ENCODE peak calls at places on chromosomes 16 and 17, in five cellular contexts. G is psoas muscle, L is breast epithelium, Z is OCI-LY7, F is thoracic aorta. W is an unnamed sample. For H3K9me3, the result is how much of the 10 kb centered on the place peaks cover.

GRCh38 chr16:54931041-54931756 is 534 bp downstream of the IRX5 start:
- DNase-seq in G (peak), L (no peak), Z (no peak), F (no peak), W (no peak)

GRCh38 chr17:46782250-46782953 is 36.1 kb downstream of the WNT3 start:
- DNase-seq in G (no peak), L (no peak), Z (peak), F (no peak), W (no peak)

GRCh38 chr17:65588194-65588808 is 26.9 kb upstream of the AXIN2 start:
- DNase-seq in G (no peak), L (no peak), Z (peak), F (no peak), W (no peak)

GRCh38 chr17:76536511-76537287 is 810 bp downstream of the CYGB start:
- DNase-seq in G (no peak), L (no peak), Z (no peak), F (no peak), W (no peak)

GRCh38 chr16:80570106-80570478 is 29.3 kb downstream of the DYNLRB2 start:
- DNase-seq in G (no peak), L (no peak), Z (no peak), F (no peak), W (no peak)

GRCh38 chr16:89922884-89923639 is at the start of gene TUBB3:
- DNase-seq in G (peak), L (no peak), Z (peak), F (no peak), W (no peak)

GRCh38 chr17:75155191-75155601 is 884 bp upstream of the JPT1 start:
- DNase-seq in G (no peak), L (no peak), Z (no peak), F (no peak), W (no peak)

GRCh38 chr16:4618645-4619418 is 4.1 kb upstream of the UBALD1 start:
- DNase-seq in G (no peak), L (no peak), Z (no peak), F (no peak), W (no peak)

GRCh38 chr17:50240876-50241275 is 33.4 kb upstream of the TMEM92 start:
- DNase-seq in G (no peak), L (no peak), Z (no peak), F (no peak), W (no peak)

GRCh38 chr17:9817086-9817485 is 4.8 kb downstream of the GSG1L2 start:
- DNase-seq in G (no peak), L (no peak), Z (no peak), F (no peak), W (no peak)

GRCh38 chr16:63617047-63617989 is 1504.5 kb downstream of the CDH11 start:
- DNase-seq in G (no peak), L (no peak), Z (no peak), F (no peak), W (no peak)

GRCh38 chr17:39462644-39463375 is 1.5 kb downstream of the CDK12 start:
- DNase-seq in G (no peak), L (no peak), Z (peak), F (no peak), W (no peak)

GRCh38 chr16:3020604-3021448 is 658 bp downstream of the TNFRSF12A start:
- DNase-seq in G (peak), L (peak), Z (peak), F (peak), W (peak)

GRCh38 chr16:52549011-52549692 is 2.2 kb upstream of the TOX3 start:
- DNase-seq in G (no peak), L (no peak), Z (no peak), F (no peak), W (no peak)

GRCh38 chr17:28986714-28987367 is 19.0 kb downstream of the SEZ6 start:
- DNase-seq in G (no peak), L (no peak), Z (no peak), F (no peak), W (no peak)

GRCh38 chr17:49836111-49837030 is 11.5 kb downstream of the TAC4 start:
- DNase-seq in G (no peak), L (no peak), Z (no peak), F (peak), W (no peak)

GRCh38 chr17:18995220-18995619 is 9.3 kb downstream of the FAM83G start:
- DNase-seq in G (no peak), L (no peak), Z (no peak), F (no peak), W (no peak)
- TF ChIP-seq CTCF in G (no peak), L (no peak), Z (no peak), F (no peak), W (no peak)

GRCh38 chr16:74666425-74667214 is at the start of gene RFWD3:
- DNase-seq in G (peak), L (peak), Z (peak), F (peak), W (peak)

GRCh38 chr16:74666010-74666421 is 661 bp downstream of the RFWD3 start:
- DNase-seq in G (no peak), L (no peak), Z (no peak), F (no peak), W (no peak)

DNA sequence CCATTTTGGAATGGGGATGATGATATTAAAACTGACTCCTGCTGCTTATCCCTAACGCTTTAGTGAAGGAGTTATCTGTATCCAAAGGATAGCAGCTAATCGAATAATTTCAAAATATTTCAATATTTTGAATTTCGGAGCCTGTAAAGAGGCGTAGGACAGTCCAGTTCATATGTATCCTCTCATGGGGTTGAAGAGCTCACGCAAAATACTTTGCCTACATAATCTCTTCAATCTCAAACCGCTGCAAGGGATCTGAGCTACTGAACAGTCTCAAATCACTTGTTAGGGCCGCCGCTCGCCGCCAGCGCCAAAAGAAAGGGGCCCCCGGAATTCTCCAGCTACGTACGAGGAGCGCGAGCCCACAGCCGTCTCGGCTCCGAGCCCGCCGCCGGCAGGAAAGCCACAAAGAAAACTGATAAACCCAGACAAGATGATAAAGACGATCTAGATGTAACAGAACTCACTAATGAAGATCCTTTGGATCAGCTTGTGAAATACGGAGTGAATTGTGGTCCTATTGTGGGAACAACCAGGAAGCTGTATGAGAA is 613 bp upstream of the RFWD3 start:
- DNase-seq in G (no peak), L (no peak), Z (peak), F (no peak), W (peak)
- H3K27ac ChIP-seq in G (peak), L (peak), Z (peak), F (no peak), W (no peak)

GRCh38 chr17:5179003-5179402 is 12.7 kb downstream of the ZNF594 start:
- DNase-seq in G (no peak), L (no peak), Z (no peak), F (no peak), W (no peak)

GRCh38 chr17:5183410-5183793 is 8.3 kb downstream of the ZNF594 start:
- DNase-seq in G (no peak), L (no peak), Z (no peak), F (no peak), W (no peak)

GRCh38 chr17:5182597-5183409 is 8.9 kb downstream of the ZNF594 start:
- DNase-seq in G (no peak), L (no peak), Z (no peak), F (no peak), W (no peak)

GRCh38 chr17:5181509-5182305 is 10.0 kb downstream of the ZNF594 start:
- DNase-seq in G (no peak), L (no peak), Z (no peak), F (no peak), W (no peak)

DNA sequence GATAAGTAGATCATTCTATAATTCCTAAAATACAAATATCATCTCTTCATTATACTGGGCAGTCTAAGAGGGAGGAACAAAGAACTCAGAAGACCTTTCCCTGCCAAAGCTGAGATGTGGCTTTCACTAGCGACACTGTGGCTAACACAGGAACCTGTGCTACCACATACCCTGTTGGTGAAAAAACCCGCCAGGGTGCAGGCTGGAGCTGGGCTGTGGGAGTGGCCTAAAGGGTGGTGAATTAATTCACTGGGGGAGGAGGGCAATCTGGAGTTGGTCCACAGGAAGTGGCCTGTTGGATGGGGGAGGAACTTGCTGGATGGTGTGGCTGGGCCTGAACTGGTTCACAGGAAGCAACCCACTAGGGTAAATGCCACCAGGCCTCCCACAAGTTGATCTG is 7.4 kb downstream of the ZNF594 start:
- DNase-seq in G (no peak), L (no peak), Z (no peak), F (no peak), W (no peak)
- H3K9me3 ChIP-seq in G (half or more), L (half or more), Z (half or more), F (half or more), W (half or more)

GRCh38 chr16:11406177-11406560 is 60.9 kb downstream of the RMI2 start:
- DNase-seq in G (no peak), L (no peak), Z (no peak), F (no peak), W (no peak)

GRCh38 chr16:11403920-11404319 is 58.7 kb downstream of the RMI2 start:
- DNase-seq in G (no peak), L (no peak), Z (no peak), F (no peak), W (no peak)

GRCh38 chr16:11404608-11405007 is 59.3 kb downstream of the RMI2 start:
- DNase-seq in G (no peak), L (no peak), Z (no peak), F (no peak), W (no peak)

GRCh38 chr16:11407047-11407982 is 62.1 kb downstream of the RMI2 start:
- DNase-seq in G (no peak), L (peak), Z (peak), F (peak), W (peak)

DNA sequence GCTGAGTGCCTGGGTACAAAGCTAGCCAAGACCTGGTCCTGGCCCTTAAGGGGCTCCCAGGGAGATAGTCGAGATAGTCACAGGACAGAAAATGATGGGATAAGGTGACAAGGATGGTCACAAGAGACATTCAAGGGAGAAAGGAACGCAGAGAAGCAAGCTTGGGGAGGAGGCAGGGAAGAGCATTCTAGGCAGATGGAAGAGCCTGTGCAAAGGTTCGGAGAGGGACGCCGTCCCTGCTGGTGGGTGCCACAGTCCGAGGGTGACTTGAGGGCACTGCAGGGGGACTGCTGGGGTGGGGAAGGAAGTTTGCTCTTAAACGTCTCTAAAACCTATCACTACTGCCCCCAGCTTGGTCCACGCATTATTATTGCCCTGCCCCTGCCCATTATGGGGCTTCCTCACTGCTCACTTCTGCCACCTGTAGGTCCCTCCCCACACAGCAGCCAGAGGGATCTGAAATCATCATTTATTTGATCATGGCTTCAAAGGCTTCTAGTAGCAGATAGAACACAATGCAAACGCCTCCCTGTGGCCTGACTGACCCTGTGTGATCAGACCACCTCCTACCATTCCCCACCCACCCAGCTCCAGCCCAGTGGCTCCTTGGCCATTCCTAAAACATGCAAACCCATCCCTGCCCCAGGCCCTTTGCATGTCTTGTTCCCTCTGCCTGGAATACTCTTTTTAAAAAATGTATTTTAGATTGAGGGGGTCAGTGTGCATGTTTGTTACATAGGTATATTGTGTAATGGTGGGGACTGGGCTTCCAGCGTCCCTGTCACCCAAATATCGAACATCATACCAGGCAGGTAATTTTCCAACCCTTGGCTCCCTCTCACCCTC is 60.3 kb downstream of the RMI2 start:
- DNase-seq in G (no peak), L (no peak), Z (peak), F (no peak), W (peak)
- TF ChIP-seq CTCF in G (peak), L (peak), Z (peak), F (peak), W (peak)

GRCh38 chr17:8324913-8325312 is 14.7 kb upstream of the ODF4 start:
- DNase-seq in G (no peak), L (no peak), Z (no peak), F (no peak), W (no peak)
- H3K27ac ChIP-seq in G (no peak), L (no peak), Z (no peak), F (no peak), W (no peak)

DNA sequence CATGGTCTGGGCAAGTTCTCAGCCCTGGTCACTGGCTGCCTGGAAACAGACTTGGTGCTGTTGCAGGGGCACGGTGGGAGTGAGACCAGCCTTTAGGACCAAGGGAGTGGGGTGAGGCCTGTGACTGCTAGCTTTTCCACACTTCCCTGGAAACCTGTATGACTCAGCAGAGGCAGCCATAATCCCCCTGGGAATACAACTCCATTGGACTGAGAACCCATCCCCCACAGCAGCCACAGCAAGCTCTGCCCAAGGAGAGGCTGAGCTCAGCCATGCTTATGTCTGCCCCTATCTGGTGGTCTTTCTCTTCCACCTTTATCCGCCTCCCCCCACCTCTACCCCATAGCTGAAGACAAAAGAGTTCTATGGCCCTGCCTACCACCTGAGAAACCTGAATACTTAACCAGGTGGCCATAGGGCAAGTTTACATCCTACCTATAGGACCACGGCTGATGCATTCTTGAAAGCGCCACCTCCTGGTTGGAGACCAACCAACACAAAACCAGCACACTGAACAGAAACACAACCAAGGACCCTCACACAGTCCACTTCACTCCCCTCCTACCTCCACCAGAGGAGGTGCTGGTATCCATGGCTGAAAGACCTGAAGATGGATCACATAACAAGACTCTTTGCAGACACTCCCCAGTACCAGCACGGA is 816.2 kb upstream of the SOX9 start:
- DNase-seq in G (no peak), L (no peak), Z (no peak), F (no peak), W (no peak)
- H3K9me3 ChIP-seq in G (under half), L (under half), Z (under half), F (under half), W (under half)

GRCh38 chr17:81558941-81559806 is 7.0 kb upstream of the FAAP100 start:
- DNase-seq in G (no peak), L (no peak), Z (no peak), F (no peak), W (no peak)
- TF ChIP-seq CTCF in G (no peak), L (no peak), Z (peak), F (no peak), W (no peak)

GRCh38 chr16:11833951-11834695 is 17.2 kb downstream of the RSL1D1 start:
- DNase-seq in G (no peak), L (no peak), Z (no peak), F (no peak), W (no peak)
- H3K27ac ChIP-seq in G (peak), L (no peak), Z (no peak), F (no peak), W (no peak)

GRCh38 chr17:17420561-17421269 is 56.1 kb upstream of the MED9 start:
- DNase-seq in G (peak), L (no peak), Z (no peak), F (no peak), W (no peak)
- H3K9me3 ChIP-seq in G (under half), L (under half), Z (under half), F (under half), W (under half)